ENCODE peak calls at places on chromosomes 3 and 15, in ten cellular contexts. One of them, this sample, is unnamed.
A peak's percentile ranks its signal among the peaks of the same experiment; 100 is the strongest.

GRCh38 chr15:43872416-43873020 is 45.7 kb downstream of the WDR76 start:
- DNase-seq in sigmoid colon: no peak
- DNase-seq in psoas muscle: no peak
- DNase-seq in lung: no peak
- DNase-seq in cardiac muscle cell: peak; percentile 88
- DNase-seq in fibroblast of lung: peak; percentile 68
- DNase-seq in lower leg skin: no peak
- DNase-seq in heart right ventricle: peak; percentile 57
- DNase-seq in RWPE2: no peak
- DNase-seq in HCT116: peak; percentile 45
- DNase-seq in this sample: peak; percentile 92

GRCh38 chr3:108106031-108106430 is 15.2 kb upstream of the CD47 start:
- DNase-seq in cardiac muscle cell: no peak
- DNase-seq in psoas muscle: no peak
- DNase-seq in lower leg skin: no peak
- DNase-seq in fibroblast of lung: peak; percentile 37
- DNase-seq in lung: no peak
- DNase-seq in RWPE2: no peak
- DNase-seq in heart right ventricle: no peak
- DNase-seq in sigmoid colon: no peak
- DNase-seq in HCT116: no peak
- DNase-seq in this sample: peak; percentile 82

GRCh38 chr3:159988617-159989251 is at the start of gene IL12A:
- DNase-seq in heart right ventricle: peak; percentile 81
- DNase-seq in RWPE2: peak; percentile 64
- DNase-seq in sigmoid colon: peak; percentile 89
- DNase-seq in psoas muscle: peak; percentile 85
- DNase-seq in lower leg skin: peak; percentile 43
- DNase-seq in HCT116: peak; percentile 52
- DNase-seq in lung: peak; percentile 82
- DNase-seq in fibroblast of lung: peak; percentile 62
- DNase-seq in cardiac muscle cell: peak; percentile 80
- DNase-seq in this sample: peak; percentile 73

GRCh38 chr15:67149859-67150824 is 84.7 kb downstream of the SMAD3 start:
- DNase-seq in cardiac muscle cell: peak; percentile 98
- DNase-seq in lung: peak; percentile 53
- DNase-seq in fibroblast of lung: peak; percentile 99
- DNase-seq in lower leg skin: no peak
- DNase-seq in psoas muscle: peak; percentile 75
- DNase-seq in RWPE2: peak; percentile 99
- DNase-seq in heart right ventricle: peak; percentile 75
- DNase-seq in sigmoid colon: peak; percentile 83
- DNase-seq in HCT116: peak; percentile 96
- DNase-seq in this sample: peak; percentile 99

GRCh38 chr3:194664857-194665256 is 7.1 kb downstream of the LSG1 start:
- DNase-seq in lower leg skin: no peak
- DNase-seq in HCT116: no peak
- DNase-seq in fibroblast of lung: peak; percentile 29
- DNase-seq in RWPE2: no peak
- DNase-seq in heart right ventricle: no peak
- DNase-seq in lung: no peak
- DNase-seq in cardiac muscle cell: peak; percentile 87
- DNase-seq in psoas muscle: no peak
- DNase-seq in sigmoid colon: no peak
- DNase-seq in this sample: peak; percentile 82

GRCh38 chr15:65355173-65355982 is 22.4 kb downstream of the IGDCC3 start:
- DNase-seq in cardiac muscle cell: no peak
- DNase-seq in HCT116: no peak
- DNase-seq in sigmoid colon: no peak
- DNase-seq in fibroblast of lung: no peak
- DNase-seq in lung: no peak
- DNase-seq in psoas muscle: no peak
- DNase-seq in lower leg skin: no peak
- DNase-seq in heart right ventricle: no peak
- DNase-seq in RWPE2: no peak
- DNase-seq in this sample: no peak

GRCh38 chr3:10581251-10581650 is 75.9 kb upstream of the ATP2B2 start:
- DNase-seq in cardiac muscle cell: peak; percentile 21
- DNase-seq in psoas muscle: no peak
- DNase-seq in fibroblast of lung: peak; percentile 91
- DNase-seq in heart right ventricle: no peak
- DNase-seq in sigmoid colon: no peak
- DNase-seq in RWPE2: no peak
- DNase-seq in HCT116: no peak
- DNase-seq in lower leg skin: no peak
- DNase-seq in lung: no peak
- DNase-seq in this sample: no peak

GRCh38 chr3:25576836-25577454 is 87.8 kb downstream of the TOP2B start:
- DNase-seq in fibroblast of lung: peak; percentile 77
- DNase-seq in HCT116: no peak
- DNase-seq in RWPE2: no peak
- DNase-seq in psoas muscle: no peak
- DNase-seq in cardiac muscle cell: no peak
- DNase-seq in heart right ventricle: no peak
- DNase-seq in sigmoid colon: no peak
- DNase-seq in lung: no peak
- DNase-seq in lower leg skin: no peak
- DNase-seq in this sample: no peak

GRCh38 chr15:77986891-77987764 is 90.4 kb downstream of the TBC1D2B start:
- DNase-seq in sigmoid colon: peak; percentile 61
- DNase-seq in lung: no peak
- DNase-seq in lower leg skin: no peak
- DNase-seq in psoas muscle: no peak
- DNase-seq in heart right ventricle: no peak
- DNase-seq in cardiac muscle cell: no peak
- DNase-seq in RWPE2: peak; percentile 78
- DNase-seq in HCT116: no peak
- DNase-seq in fibroblast of lung: no peak
- DNase-seq in this sample: no peak

GRCh38 chr3:57158813-57159678 is 6.1 kb downstream of the IL17RD start:
- DNase-seq in HCT116: peak; percentile 51
- DNase-seq in lung: no peak
- DNase-seq in RWPE2: no peak
- DNase-seq in heart right ventricle: no peak
- DNase-seq in cardiac muscle cell: no peak
- DNase-seq in fibroblast of lung: peak; percentile 35
- DNase-seq in psoas muscle: no peak
- DNase-seq in sigmoid colon: no peak
- DNase-seq in lower leg skin: no peak
- DNase-seq in this sample: no peak

GRCh38 chr3:13372126-13372525 is 48.0 kb downstream of the NUP210 start:
- DNase-seq in sigmoid colon: no peak
- DNase-seq in RWPE2: no peak
- DNase-seq in heart right ventricle: no peak
- DNase-seq in lung: no peak
- DNase-seq in cardiac muscle cell: no peak
- DNase-seq in lower leg skin: no peak
- DNase-seq in fibroblast of lung: no peak
- DNase-seq in psoas muscle: no peak
- DNase-seq in HCT116: no peak
- DNase-seq in this sample: no peak
- TF ChIP-seq CTCF in sigmoid colon: no peak
- TF ChIP-seq CTCF in RWPE2: no peak
- TF ChIP-seq CTCF in heart right ventricle: no peak
- TF ChIP-seq CTCF in lung: no peak
- TF ChIP-seq CTCF in cardiac muscle cell: no peak
- TF ChIP-seq CTCF in lower leg skin: no peak
- TF ChIP-seq CTCF in fibroblast of lung: no peak
- TF ChIP-seq CTCF in psoas muscle: no peak
- TF ChIP-seq CTCF in HCT116: no peak
- TF ChIP-seq CTCF in this sample: no peak

GRCh38 chr3:36991923-36992805 is 767 bp downstream of the EPM2AIP1 start:
- DNase-seq in cardiac muscle cell: peak; percentile 52
- DNase-seq in lower leg skin: peak; percentile 38
- DNase-seq in fibroblast of lung: peak; percentile 83
- DNase-seq in HCT116: no peak
- DNase-seq in RWPE2: no peak
- DNase-seq in heart right ventricle: no peak
- DNase-seq in lung: no peak
- DNase-seq in sigmoid colon: peak; percentile 71
- DNase-seq in psoas muscle: no peak
- DNase-seq in this sample: peak; percentile 78

GRCh38 chr3:36992806-36993325 is at the start of gene EPM2AIP1:
- DNase-seq in RWPE2: peak; percentile 98
- DNase-seq in psoas muscle: peak; percentile 98
- DNase-seq in HCT116: no peak
- DNase-seq in lung: peak; percentile 100
- DNase-seq in heart right ventricle: no peak
- DNase-seq in cardiac muscle cell: no peak
- DNase-seq in lower leg skin: no peak
- DNase-seq in fibroblast of lung: no peak
- DNase-seq in sigmoid colon: peak; percentile 100
- DNase-seq in this sample: no peak

GRCh38 chr3:36989568-36989967 is 3.4 kb downstream of the EPM2AIP1 start:
- DNase-seq in fibroblast of lung: peak; percentile 11
- DNase-seq in lower leg skin: no peak
- DNase-seq in sigmoid colon: no peak
- DNase-seq in lung: no peak
- DNase-seq in cardiac muscle cell: no peak
- DNase-seq in HCT116: no peak
- DNase-seq in psoas muscle: no peak
- DNase-seq in RWPE2: no peak
- DNase-seq in heart right ventricle: no peak
- DNase-seq in this sample: no peak

GRCh38 chr3:36989000-36989399 is 3.9 kb downstream of the EPM2AIP1 start:
- DNase-seq in psoas muscle: no peak
- DNase-seq in HCT116: no peak
- DNase-seq in RWPE2: no peak
- DNase-seq in cardiac muscle cell: no peak
- DNase-seq in fibroblast of lung: no peak
- DNase-seq in lower leg skin: no peak
- DNase-seq in heart right ventricle: no peak
- DNase-seq in lung: no peak
- DNase-seq in sigmoid colon: no peak
- DNase-seq in this sample: no peak

DNA sequence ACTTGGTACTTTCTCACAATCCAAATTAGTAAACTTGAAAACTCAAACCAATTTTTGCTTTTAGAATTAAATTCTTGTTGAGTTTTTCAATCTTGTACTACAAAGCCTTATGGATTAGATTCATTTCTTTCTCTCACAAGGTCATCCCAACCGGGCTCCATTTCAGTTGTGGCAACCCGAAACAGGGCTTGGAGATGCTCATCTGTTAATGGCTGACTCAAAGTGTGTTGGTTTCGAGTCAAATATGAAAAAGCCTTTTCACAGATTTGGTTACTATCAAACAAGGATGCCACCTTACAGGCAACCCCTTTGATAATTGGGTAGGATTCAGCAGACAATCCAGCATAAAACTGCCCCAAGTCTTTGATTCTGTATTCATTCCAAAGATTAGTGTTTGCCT is 1.8 kb downstream of the EPM2AIP1 start:
- DNase-seq in lung: no peak
- DNase-seq in cardiac muscle cell: no peak
- DNase-seq in sigmoid colon: no peak
- DNase-seq in heart right ventricle: no peak
- DNase-seq in HCT116: no peak
- DNase-seq in RWPE2: no peak
- DNase-seq in psoas muscle: no peak
- DNase-seq in fibroblast of lung: no peak
- DNase-seq in lower leg skin: no peak
- DNase-seq in this sample: no peak
- H3K4me3 ChIP-seq in lung: no peak overlapping the region
- H3K4me3 ChIP-seq in cardiac muscle cell: peak overlapping the region; percentile 69
- H3K4me3 ChIP-seq in sigmoid colon: peak overlapping the region; percentile 68
- H3K4me3 ChIP-seq in heart right ventricle: peak overlapping the region; percentile 83
- H3K4me3 ChIP-seq in HCT116: no peak overlapping the region
- H3K4me3 ChIP-seq in RWPE2: peak overlapping the region; percentile 56
- H3K4me3 ChIP-seq in psoas muscle: peak overlapping the region; percentile 79
- H3K4me3 ChIP-seq in fibroblast of lung: peak overlapping the region; percentile 95
- H3K4me3 ChIP-seq in lower leg skin: no peak overlapping the region
- H3K4me3 ChIP-seq in this sample: peak overlapping the region; percentile 72

DNA sequence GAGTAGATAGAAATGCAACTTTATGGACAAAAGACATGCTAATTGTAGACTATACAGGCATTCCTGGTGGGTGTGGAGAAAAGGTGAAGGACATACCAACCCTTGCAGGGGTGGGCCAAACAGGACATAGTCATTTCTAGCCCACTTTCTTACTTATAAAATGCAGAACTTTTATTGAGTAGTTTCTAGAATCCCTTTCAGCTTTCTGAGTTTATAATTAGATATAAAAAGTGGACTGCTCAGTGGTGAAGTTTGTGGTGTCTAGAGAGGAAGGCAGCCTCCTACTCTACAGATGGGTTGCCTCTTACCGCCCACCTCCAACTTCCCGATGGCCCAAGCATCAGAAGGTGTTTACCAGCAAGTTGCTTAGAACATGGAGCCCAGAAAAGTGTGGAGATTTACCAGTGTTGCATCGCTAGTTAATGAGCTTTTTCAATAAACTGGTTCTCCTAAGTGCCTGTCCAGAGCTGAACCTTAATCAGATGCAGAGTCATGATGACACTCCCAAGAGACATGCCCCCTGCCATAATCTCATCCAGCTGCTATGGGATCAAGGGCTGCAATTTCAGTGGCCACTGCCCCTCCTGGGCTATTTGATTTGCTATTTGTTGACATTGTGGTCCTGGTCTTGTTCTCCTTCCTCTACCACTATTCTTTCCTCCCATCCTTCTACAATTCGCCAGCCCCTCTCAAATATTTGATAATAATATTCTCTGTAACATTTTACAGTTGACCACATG is 77.5 kb upstream of the STRIT1 start:
- DNase-seq in cardiac muscle cell: no peak
- DNase-seq in sigmoid colon: no peak
- DNase-seq in RWPE2: no peak
- DNase-seq in fibroblast of lung: no peak
- DNase-seq in heart right ventricle: no peak
- DNase-seq in HCT116: no peak
- DNase-seq in lung: no peak
- DNase-seq in psoas muscle: no peak
- DNase-seq in lower leg skin: no peak
- DNase-seq in this sample: no peak
- TF ChIP-seq CTCF in cardiac muscle cell: no peak
- TF ChIP-seq CTCF in sigmoid colon: no peak
- TF ChIP-seq CTCF in RWPE2: no peak
- TF ChIP-seq CTCF in fibroblast of lung: no peak
- TF ChIP-seq CTCF in heart right ventricle: no peak
- TF ChIP-seq CTCF in HCT116: no peak
- TF ChIP-seq CTCF in lung: no peak
- TF ChIP-seq CTCF in psoas muscle: no peak
- TF ChIP-seq CTCF in lower leg skin: no peak
- TF ChIP-seq CTCF in this sample: no peak

DNA sequence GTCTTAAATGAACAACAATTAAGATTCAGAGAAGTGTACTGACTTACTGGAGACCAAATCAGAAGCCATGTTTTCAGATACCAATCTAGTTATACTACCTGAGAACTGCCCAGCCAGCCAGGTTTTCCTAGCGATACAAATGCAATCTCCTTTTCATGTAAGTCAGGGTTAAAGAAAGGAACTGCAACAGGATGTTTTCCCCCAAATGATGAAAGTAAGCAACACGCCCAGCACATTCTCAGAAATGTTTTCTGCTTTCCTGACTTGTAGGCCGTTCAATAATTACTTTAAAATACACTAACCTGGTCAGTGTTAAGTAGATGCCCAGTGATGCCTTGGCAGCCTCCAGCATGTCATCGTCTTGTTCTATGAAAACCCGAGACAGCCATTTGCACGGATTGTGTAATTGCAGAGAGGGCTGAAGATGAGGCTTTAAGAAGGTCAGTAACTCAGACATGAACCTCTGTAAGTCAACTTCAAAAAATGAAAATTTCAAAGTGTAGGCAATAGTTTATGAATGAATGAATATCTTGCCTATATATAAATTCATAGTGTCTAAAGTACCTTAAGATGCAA is 30.3 kb downstream of the LINS1 start:
- DNase-seq in heart right ventricle: no peak
- DNase-seq in lung: no peak
- DNase-seq in fibroblast of lung: no peak
- DNase-seq in psoas muscle: no peak
- DNase-seq in sigmoid colon: no peak
- DNase-seq in cardiac muscle cell: no peak
- DNase-seq in HCT116: no peak
- DNase-seq in lower leg skin: no peak
- DNase-seq in RWPE2: no peak
- DNase-seq in this sample: no peak
- H3K4me3 ChIP-seq in heart right ventricle: no peak overlapping the region
- H3K4me3 ChIP-seq in lung: no peak overlapping the region
- H3K4me3 ChIP-seq in fibroblast of lung: no peak overlapping the region
- H3K4me3 ChIP-seq in psoas muscle: no peak overlapping the region
- H3K4me3 ChIP-seq in sigmoid colon: no peak overlapping the region
- H3K4me3 ChIP-seq in cardiac muscle cell: no peak overlapping the region
- H3K4me3 ChIP-seq in HCT116: no peak overlapping the region
- H3K4me3 ChIP-seq in lower leg skin: no peak overlapping the region
- H3K4me3 ChIP-seq in RWPE2: no peak overlapping the region
- H3K4me3 ChIP-seq in this sample: no peak overlapping the region